ENCODE peak calls at places on chromosomes 3 and 15, in five cellular contexts. One of them, this sample, is unnamed.
A peak's percentile ranks its signal among the peaks of the same experiment; 100 is the strongest.

GRCh38 chr3:194686816-194687637 is 1.3 kb downstream of the FAM43A start:
- DNase-seq in HFFc6: peak; percentile 23
- DNase-seq in epithelial cell of esophagus: peak; percentile 48
- DNase-seq in nephron progenitor cell: peak; percentile 60
- DNase-seq in A549: no peak
- DNase-seq in this sample: peak; percentile 48

GRCh38 chr3:142943870-142944269 is 19.6 kb downstream of the PAQR9 start:
- DNase-seq in HFFc6: no peak
- DNase-seq in epithelial cell of esophagus: peak; percentile 73
- DNase-seq in nephron progenitor cell: no peak
- DNase-seq in A549: no peak
- DNase-seq in this sample: no peak

GRCh38 chr3:156997351-156997750 is 162.6 kb downstream of the CCNL1 start:
- DNase-seq in HFFc6: no peak
- DNase-seq in epithelial cell of esophagus: peak; percentile 19
- DNase-seq in nephron progenitor cell: no peak
- DNase-seq in A549: no peak
- DNase-seq in this sample: no peak

GRCh38 chr15:78291698-78292097 is 7.7 kb downstream of the SKIC8 start:
- DNase-seq in HFFc6: no peak
- DNase-seq in epithelial cell of esophagus: peak; percentile 90
- DNase-seq in nephron progenitor cell: no peak
- DNase-seq in A549: no peak
- DNase-seq in this sample: no peak

GRCh38 chr3:47836986-47837385 is 34.0 kb downstream of the DHX30 start:
- DNase-seq in HFFc6: no peak
- DNase-seq in epithelial cell of esophagus: no peak
- DNase-seq in nephron progenitor cell: no peak
- DNase-seq in A549: no peak
- DNase-seq in this sample: no peak

GRCh38 chr3:129577925-129578742 is 28.3 kb downstream of the PLXND1 start:
- DNase-seq in HFFc6: no peak
- DNase-seq in epithelial cell of esophagus: no peak
- DNase-seq in nephron progenitor cell: no peak
- DNase-seq in A549: no peak
- DNase-seq in this sample: peak; percentile 79

GRCh38 chr3:105686324-105686897 is 182.4 kb downstream of the CBLB start:
- DNase-seq in HFFc6: peak; percentile 19
- DNase-seq in epithelial cell of esophagus: peak; percentile 20
- DNase-seq in nephron progenitor cell: no peak
- DNase-seq in A549: peak; percentile 10
- DNase-seq in this sample: peak; percentile 18

GRCh38 chr3:122784436-122784835 is 9.2 kb downstream of the HSPBAP1 start:
- DNase-seq in HFFc6: peak; percentile 53
- DNase-seq in epithelial cell of esophagus: peak; percentile 91
- DNase-seq in nephron progenitor cell: no peak
- DNase-seq in A549: no peak
- DNase-seq in this sample: no peak

GRCh38 chr3:188946351-188946750 is 225.4 kb upstream of the TPRG1 start:
- DNase-seq in HFFc6: no peak
- DNase-seq in epithelial cell of esophagus: no peak
- DNase-seq in nephron progenitor cell: no peak
- DNase-seq in A549: no peak
- DNase-seq in this sample: no peak

GRCh38 chr3:179321585-179322322 is 1.1 kb upstream of the ZNF639 start:
- DNase-seq in HFFc6: peak; percentile 61
- DNase-seq in epithelial cell of esophagus: peak; percentile 52
- DNase-seq in nephron progenitor cell: no peak
- DNase-seq in A549: peak; percentile 39
- DNase-seq in this sample: no peak

GRCh38 chr15:26665950-26666921 is 106.6 kb downstream of the GABRB3 start:
- DNase-seq in HFFc6: no peak
- DNase-seq in epithelial cell of esophagus: no peak
- DNase-seq in nephron progenitor cell: peak; percentile 34
- DNase-seq in A549: no peak
- DNase-seq in this sample: no peak
- TF ChIP-seq CTCF in HFFc6: no peak
- TF ChIP-seq CTCF in epithelial cell of esophagus: no peak
- TF ChIP-seq CTCF in nephron progenitor cell: peak; percentile 13
- TF ChIP-seq CTCF in A549: no peak
- TF ChIP-seq CTCF in this sample: no peak

DNA sequence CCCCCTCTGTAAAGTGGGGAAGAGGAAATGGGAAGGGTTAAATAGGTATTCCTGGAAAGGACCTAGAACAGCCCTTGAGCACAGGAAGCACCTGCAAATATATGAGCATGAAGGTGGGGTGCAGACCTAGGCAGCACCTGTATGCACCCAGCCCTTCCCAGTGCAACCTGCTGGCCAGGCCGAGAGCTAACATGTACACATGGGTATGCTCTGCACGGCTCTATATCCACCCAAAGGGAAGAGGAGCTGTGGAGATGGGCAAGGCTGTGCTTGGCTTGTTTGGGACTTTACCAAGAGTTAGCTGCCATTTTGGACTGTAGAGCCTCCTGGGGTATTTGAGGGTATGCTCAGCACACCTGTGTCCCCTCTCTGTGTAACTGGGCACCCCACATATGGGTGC is 171.2 kb downstream of the KLF13 start:
- DNase-seq in HFFc6: no peak
- DNase-seq in epithelial cell of esophagus: no peak
- DNase-seq in nephron progenitor cell: no peak
- DNase-seq in A549: no peak
- DNase-seq in this sample: no peak
- TF ChIP-seq CTCF in HFFc6: no peak
- TF ChIP-seq CTCF in epithelial cell of esophagus: no peak
- TF ChIP-seq CTCF in nephron progenitor cell: no peak
- TF ChIP-seq CTCF in A549: no peak
- TF ChIP-seq CTCF in this sample: no peak

GRCh38 chr15:23853291-23853690 is 166.2 kb upstream of the NDN start:
- DNase-seq in HFFc6: no peak
- DNase-seq in epithelial cell of esophagus: no peak
- DNase-seq in nephron progenitor cell: no peak
- DNase-seq in A549: no peak
- DNase-seq in this sample: no peak
- TF ChIP-seq CTCF in HFFc6: no peak
- TF ChIP-seq CTCF in epithelial cell of esophagus: no peak
- TF ChIP-seq CTCF in nephron progenitor cell: no peak
- TF ChIP-seq CTCF in A549: no peak
- TF ChIP-seq CTCF in this sample: no peak

GRCh38 chr3:184174646-184175492 is at the start of gene AP2M1:
- DNase-seq in HFFc6: peak; percentile 99
- DNase-seq in epithelial cell of esophagus: peak; percentile 100
- DNase-seq in nephron progenitor cell: peak; percentile 98
- DNase-seq in A549: peak; percentile 84
- DNase-seq in this sample: peak; percentile 98
- TF ChIP-seq CTCF in HFFc6: peak; percentile 43
- TF ChIP-seq CTCF in epithelial cell of esophagus: no peak
- TF ChIP-seq CTCF in nephron progenitor cell: no peak
- TF ChIP-seq CTCF in A549: no peak
- TF ChIP-seq CTCF in this sample: no peak

GRCh38 chr15:50134524-50135024 is 15.5 kb upstream of the ATP8B4 start:
- DNase-seq in HFFc6: peak; percentile 91
- DNase-seq in epithelial cell of esophagus: peak; percentile 59
- DNase-seq in nephron progenitor cell: no peak
- DNase-seq in A549: peak; percentile 80
- DNase-seq in this sample: no peak
- TF ChIP-seq CTCF in HFFc6: no peak
- TF ChIP-seq CTCF in epithelial cell of esophagus: no peak
- TF ChIP-seq CTCF in nephron progenitor cell: no peak
- TF ChIP-seq CTCF in A549: no peak
- TF ChIP-seq CTCF in this sample: no peak